ENCODE peak calls at places on chromosomes 1 and 21, in nine cellular contexts. H is AG04449; E is NCI-H1092; K is stimulated activated CD8-positive, alpha-beta memory T cell treated with anti-CD3 and anti-CD28 coated beads, Interleukin-2, amount 100 ng/mL, for 1 hour; B is T-helper 2 cell; V is GM12865; O is activated CD4-positive, alpha-beta T cell treated with anti-CD3 and anti-CD28 coated beads, Interleukin-2, amount 50 U/mL, for 24 hours; C is cardiac muscle cell; M is Karpas-422. P is an unnamed sample.

GRCh38 chr1:18396247-18396646 is 84.5 kb upstream of the KLHDC7A start:
- DNase-seq in H (no peak), O (no peak), K (no peak), B (no peak), M (no peak), E (no peak), V (no peak), C (no peak), P (no peak)

GRCh38 chr1:241615043-241615974 is 24.9 kb downstream of the CHML start:
- DNase-seq in K (no peak), B (no peak), O (no peak), E (no peak), M (no peak), V (no peak), C (no peak), H (no peak), P (no peak)

GRCh38 chr1:18921506-18922251 is 19.3 kb upstream of the ALDH4A1 start:
- DNase-seq in H (no peak), O (no peak), M (no peak), K (no peak), E (no peak), B (no peak), C (no peak), V (no peak), P (no peak)

GRCh38 chr1:200364831-200365230 is 45.0 kb downstream of the ZNF281 start:
- DNase-seq in H (no peak), O (no peak), C (no peak), K (no peak), E (no peak), M (no peak), V (no peak), B (no peak), P (no peak)

GRCh38 chr1:233256191-233256590 is 39.3 kb downstream of the PCNX2 start:
- DNase-seq in E (no peak), B (no peak), C (no peak), M (no peak), H (no peak), O (no peak), V (no peak), K (no peak), P (no peak)

GRCh38 chr1:205998457-205999241 is 4.5 kb downstream of the RAB7B start:
- DNase-seq in B (no peak), M (no peak), K (no peak), E (no peak), V (no peak), O (no peak), H (no peak), C (no peak), P (no peak)

GRCh38 chr1:65153635-65154034 is 5.6 kb downstream of the AK4 start:
- DNase-seq in E (no peak), M (no peak), O (no peak), K (no peak), C (no peak), H (no peak), B (no peak), V (no peak), P (no peak)

GRCh38 chr1:188371295-188371806 is 1542.6 kb downstream of the PLA2G4A start:
- DNase-seq in V (no peak), H (no peak), C (no peak), M (no peak), E (no peak), O (no peak), B (no peak), K (no peak), P (no peak)

GRCh38 chr1:166971252-166971651 is 4.1 kb downstream of the ILDR2 start:
- DNase-seq in K (no peak), B (no peak), V (no peak), E (no peak), H (no peak), O (no peak), C (no peak), M (no peak), P (no peak)

GRCh38 chr21:34126269-34126668 is 52.9 kb downstream of the MRPS6 start:
- DNase-seq in M (no peak), B (no peak), O (no peak), H (no peak), V (no peak), C (no peak), K (no peak), E (no peak), P (no peak)

GRCh38 chr1:221620437-221621384 is 121.2 kb downstream of the DUSP10 start:
- DNase-seq in M (no peak), K (no peak), B (no peak), E (peak; percentile 45), O (no peak), V (no peak), C (peak; percentile 8), H (no peak), P (no peak)

GRCh38 chr1:225710804-225711203 is 57.9 kb upstream of the ENAH start:
- DNase-seq in H (no peak), B (no peak), K (no peak), E (no peak), C (peak; percentile 47), V (no peak), M (peak; percentile 39), O (no peak), P (no peak)

GRCh38 chr1:100582943-100583342 is 45.0 kb downstream of the GPR88 start:
- DNase-seq in M (no peak), H (no peak), B (no peak), C (no peak), K (no peak), E (no peak), O (no peak), V (no peak), P (no peak)

GRCh38 chr1:165369255-165369848 is 12.8 kb upstream of the LMX1A start:
- DNase-seq in O (peak; percentile 27), B (peak; percentile 33), M (peak; percentile 73), C (peak; percentile 54), H (no peak), E (peak; percentile 48), K (no peak), V (peak; percentile 50), P (peak; percentile 44)

GRCh38 chr1:10651377-10651776 is 145.1 kb downstream of the CASZ1 start:
- DNase-seq in M (no peak), H (no peak), K (no peak), E (no peak), O (no peak), B (no peak), C (peak; percentile 14), V (no peak), P (no peak)

GRCh38 chr1:30452925-30453324 is 270.5 kb downstream of the MATN1 start:
- DNase-seq in C (no peak), O (no peak), M (no peak), K (no peak), V (no peak), B (no peak), H (no peak), E (no peak), P (no peak)

GRCh38 chr1:150543500-150544143 is 5.6 kb upstream of the ADAMTSL4 start:
- DNase-seq in B (no peak), V (no peak), E (peak; percentile 90), M (no peak), O (no peak), K (no peak), H (no peak), C (peak; percentile 68), P (no peak)

GRCh38 chr1:215083408-215083961 is 948 bp downstream of the KCNK2 start:
- DNase-seq in E (peak; percentile 5), H (no peak), V (no peak), B (no peak), O (no peak), K (no peak), M (no peak), C (peak; percentile 21), P (no peak)

GRCh38 chr1:233238884-233239432 is 56.6 kb downstream of the PCNX2 start:
- DNase-seq in E (no peak), C (peak; percentile 46), V (no peak), M (no peak), B (no peak), K (no peak), O (no peak), H (no peak), P (no peak)

GRCh38 chr1:97906567-97907228 is 14.1 kb downstream of the DPYD start:
- DNase-seq in H (peak; percentile 38), M (no peak), O (no peak), V (no peak), K (no peak), C (peak; percentile 94), B (no peak), E (no peak), P (no peak)

GRCh38 chr1:162145280-162145965 is 75.9 kb downstream of the NOS1AP start:
- DNase-seq in K (no peak), E (peak; percentile 47), O (no peak), M (no peak), C (no peak), V (no peak), H (no peak), B (no peak), P (no peak)

GRCh38 chr1:59685666-59686065 is 129.1 kb upstream of the HOOK1 start:
- DNase-seq in H (no peak), V (no peak), O (no peak), M (no peak), B (no peak), E (peak; percentile 13), K (no peak), C (no peak), P (no peak)

GRCh38 chr1:201385299-201385891 is 7.9 kb upstream of the TNNT2 start:
- DNase-seq in E (peak; percentile 33), K (no peak), M (peak; percentile 82), H (no peak), B (no peak), O (no peak), C (peak; percentile 41), V (peak; percentile 69), P (no peak)

GRCh38 chr1:82321794-82322193 is 521.1 kb downstream of the ADGRL2 start:
- DNase-seq in O (no peak), H (no peak), M (no peak), C (no peak), V (no peak), E (no peak), B (no peak), K (no peak), P (no peak)

GRCh38 chr1:170153417-170153816 is 7.7 kb downstream of the NTMT2 start:
- DNase-seq in M (no peak), V (no peak), E (no peak), H (no peak), C (no peak), K (no peak), O (no peak), B (no peak), P (no peak)

GRCh38 chr1:100708476-100709062 is 11.0 kb upstream of the VCAM1 start:
- DNase-seq in C (peak; percentile 50), M (no peak), B (no peak), V (no peak), O (no peak), K (no peak), E (no peak), H (no peak), P (no peak)